ENCODE peak calls at places on chromosomes 13 and 19, in six cellular contexts. Z, C, W, X, S and D are unnamed samples. For H3K9me3 and H3K4me1, the result is how much of the 10 kb centered on the place peaks cover.

GRCh38 chr19:2607712-2608601 is 94.5 kb downstream of the GNG7 start:
- DNase-seq in X (no peak), Z (no peak), S (no peak), W (no peak), C (no peak), D (peak)

GRCh38 chr13:44932850-44933251 is 56.4 kb downstream of the NUFIP1 start:
- DNase-seq in W (peak), Z (no peak), X (no peak), S (no peak), C (peak), D (no peak)

GRCh38 chr13:45411226-45411625 is 6.9 kb downstream of the SLC25A30 start:
- DNase-seq in W (no peak), X (no peak), S (no peak), C (no peak), Z (no peak), D (no peak)

GRCh38 chr19:2602391-2603181 is 99.9 kb downstream of the GNG7 start:
- DNase-seq in C (peak), X (peak), S (peak), Z (peak), W (peak), D (peak)

GRCh38 chr19:41901707-41902360 is 18.9 kb downstream of the ARHGEF1 start:
- DNase-seq in W (no peak), X (no peak), Z (no peak), S (no peak), C (no peak), D (no peak)

GRCh38 chr19:13838943-13839192 is 38.1 kb upstream of the NANOS3 start:
- DNase-seq in S (no peak), W (no peak), Z (peak), X (no peak), C (no peak), D (no peak)

GRCh38 chr13:96779691-96780090 is 214.6 kb downstream of the OXGR1 start:
- DNase-seq in S (no peak), Z (no peak), C (no peak), X (no peak), W (no peak), D (no peak)

GRCh38 chr13:86002921-86003488 is 203.8 kb upstream of the SLITRK6 start:
- DNase-seq in W (no peak), S (no peak), X (no peak), Z (no peak), C (no peak), D (no peak)

GRCh38 chr19:30584121-30584520 is 211.9 kb downstream of the ZNF536 start:
- DNase-seq in C (no peak), W (no peak), X (no peak), Z (no peak), S (no peak), D (no peak)

GRCh38 chr19:58095328-58095727 is 2.7 kb downstream of the ZSCAN18 start:
- DNase-seq in C (no peak), S (no peak), Z (no peak), X (no peak), W (no peak), D (no peak)

GRCh38 chr19:28242317-28242927 is 970.5 kb downstream of the UQCRFS1 start:
- DNase-seq in W (peak), C (no peak), Z (no peak), X (no peak), S (peak), D (peak)

GRCh38 chr13:80778302-80778701 is 437.4 kb upstream of the SPRY2 start:
- DNase-seq in C (no peak), W (no peak), S (no peak), X (no peak), Z (no peak), D (no peak)

GRCh38 chr19:19372656-19373416 is 32.6 kb upstream of the GATAD2A start:
- DNase-seq in W (no peak), Z (peak), S (no peak), X (peak), C (peak), D (peak)

GRCh38 chr19:43700368-43701015 is 15.4 kb upstream of the IRGC start:
- DNase-seq in Z (peak), W (peak), S (no peak), X (peak), C (peak), D (no peak)

GRCh38 chr19:46955114-46955812 is 64.4 kb upstream of the NPAS1 start:
- DNase-seq in S (no peak), W (peak), X (no peak), Z (no peak), C (no peak), D (no peak)

GRCh38 chr13:111202745-111203144 is 87.6 kb downstream of the ARHGEF7 start:
- DNase-seq in S (no peak), C (peak), W (peak), X (no peak), Z (no peak), D (no peak)

GRCh38 chr13:113090806-113091205 is 14.8 kb upstream of the F7 start:
- DNase-seq in W (no peak), S (no peak), Z (no peak), X (no peak), C (no peak), D (no peak)

GRCh38 chr13:113140677-113141590 is 17.5 kb upstream of the PROZ start:
- DNase-seq in S (peak), W (no peak), Z (no peak), X (peak), C (no peak), D (no peak)

GRCh38 chr19:277581-278165 is 13.5 kb downstream of the PLPP2 start:
- DNase-seq in Z (no peak), C (no peak), S (no peak), X (no peak), W (peak), D (no peak)

DNA sequence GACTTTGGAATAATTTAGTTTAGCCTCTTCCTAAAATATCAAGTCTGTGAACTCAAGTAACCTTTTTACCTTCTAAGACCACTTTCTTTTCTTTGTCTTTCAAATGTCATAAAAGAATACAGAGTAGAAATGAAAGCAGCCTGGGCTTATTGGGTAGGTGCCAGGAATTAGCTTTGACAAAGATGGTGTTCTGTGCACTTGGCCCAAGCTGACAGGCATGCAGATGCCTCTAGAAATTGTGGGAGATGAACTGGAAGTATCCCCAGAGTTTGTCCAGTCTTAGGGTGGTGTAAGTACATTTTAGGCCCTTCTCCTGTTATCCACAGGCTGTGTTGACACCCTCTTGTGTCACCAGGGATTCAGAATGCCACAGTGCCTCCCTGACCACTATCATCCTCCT is 343.0 kb downstream of the KCNRG start:
- DNase-seq in S (no peak), C (no peak), W (peak), X (no peak), Z (no peak), D (no peak)
- H3K4me3 ChIP-seq in S (no peak), C (no peak), W (no peak), X (no peak), Z (no peak), D (no peak)

GRCh38 chr13:24083722-24084421 is 76.6 kb upstream of the SPATA13 start:
- DNase-seq in C (no peak), S (no peak), Z (no peak), X (no peak), W (no peak), D (no peak)
- H3K9me3 ChIP-seq in C (under half), S (under half), Z (under half), X (under half), W (under half), D (under half)

GRCh38 chr19:15291089-15291488 is 41.2 kb downstream of the BRD4 start:
- DNase-seq in X (no peak), S (no peak), W (peak), C (no peak), Z (no peak), D (no peak)
- H3K4me1 ChIP-seq in X (under half), S (under half), W (under half), C (half or more), Z (half or more), D (half or more)

GRCh38 chr13:23202383-23202782 is 21.6 kb downstream of the SGCG start:
- DNase-seq in W (peak), X (no peak), Z (no peak), S (no peak), C (no peak), D (no peak)
- H3K4me3 ChIP-seq in W (no peak), X (no peak), Z (no peak), S (no peak), C (no peak), D (no peak)

GRCh38 chr19:40025938-40026596 is 29.2 kb downstream of the ZNF546 start:
- DNase-seq in S (no peak), C (no peak), Z (no peak), W (no peak), X (no peak), D (no peak)
- H3K9me3 ChIP-seq in S (under half), C (half or more), Z (half or more), W (under half), X (under half), D (under half)

DNA sequence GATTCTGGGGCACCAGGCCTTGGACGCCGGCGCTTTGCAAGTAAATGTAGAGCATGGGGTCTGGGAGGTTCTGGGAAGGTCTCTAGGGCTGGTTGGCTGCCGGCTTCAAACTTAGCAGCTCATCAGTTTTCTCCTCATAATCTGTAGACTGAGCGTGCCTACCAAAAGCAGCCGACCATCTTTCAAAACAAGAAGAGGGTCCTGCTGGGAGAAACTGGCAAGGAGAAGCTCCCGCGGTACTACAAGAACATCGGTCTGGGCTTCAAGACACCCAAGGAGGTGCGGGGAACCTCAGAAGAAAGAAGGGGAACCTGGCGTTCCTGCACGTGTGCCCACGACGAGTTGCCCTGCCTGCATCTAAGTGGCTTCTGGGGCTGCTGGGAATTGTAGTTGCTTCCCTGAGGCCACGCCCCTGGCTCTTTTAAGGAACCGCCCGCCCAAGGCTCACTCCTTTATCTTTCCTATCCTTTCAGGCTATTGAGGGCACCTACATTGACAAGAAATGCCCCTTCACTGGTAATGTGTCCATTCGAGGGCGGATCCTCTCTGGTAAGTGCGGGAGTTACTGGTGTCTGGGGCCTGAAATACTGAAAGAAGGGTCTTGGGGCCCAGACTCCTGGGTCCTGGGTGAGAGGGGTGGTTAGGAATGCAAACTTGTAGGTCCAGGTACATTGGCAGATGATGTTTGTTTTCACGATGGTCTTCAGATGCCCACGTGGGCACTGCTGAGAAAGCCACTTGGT is 984 bp downstream of the RPS11 start:
- DNase-seq in Z (peak), S (no peak), W (peak), X (no peak), C (peak), D (peak)
- H3K4me1 ChIP-seq in Z (under half), S (under half), W (under half), X (under half), C (half or more), D (under half)

GRCh38 chr13:32964987-32965386 is 51.2 kb upstream of the KL start:
- DNase-seq in Z (no peak), C (no peak), S (no peak), W (no peak), X (no peak), D (no peak)

GRCh38 chr13:32969516-32969941 is 46.7 kb upstream of the KL start:
- DNase-seq in C (peak), Z (no peak), X (no peak), S (no peak), W (peak), D (no peak)
- H3K4me3 ChIP-seq in C (peak), Z (peak), X (no peak), S (no peak), W (peak), D (no peak)